ENCODE peak calls at places on chromosomes 5 and 9, in seven cellular contexts. H is transverse colon, Y is suprapubic skin, P is GM12892, W is upper lobe of left lung, T is HepG2, A is prostate gland. R is an unnamed sample.

GRCh38 chr5:69238760-69239251 is 4.1 kb downstream of the CDK7 start:
- DNase-seq in Y (no peak), W (no peak), A (no peak), T (no peak), P (no peak), H (no peak), R (no peak)

GRCh38 chr9:136605966-136606365 is 56.8 kb upstream of the EGFL7 start:
- DNase-seq in T (no peak), P (no peak), Y (no peak), W (peak), H (no peak), A (no peak), R (peak)

GRCh38 chr5:86977185-86977584 is 290.5 kb upstream of the RASA1 start:
- DNase-seq in P (no peak), T (no peak), H (no peak), Y (no peak), A (no peak), W (no peak), R (no peak)

GRCh38 chr9:114804504-114804903 is 1.3 kb downstream of the TNFSF15 start:
- DNase-seq in P (no peak), A (peak), H (peak), T (peak), Y (no peak), W (no peak), R (peak)

GRCh38 chr9:133621868-133622267 is 12.7 kb upstream of the FAM163B start:
- DNase-seq in Y (no peak), A (no peak), T (no peak), W (no peak), H (no peak), P (no peak), R (no peak)

GRCh38 chr9:127313042-127313560 is 48.5 kb downstream of the GARNL3 start:
- DNase-seq in T (no peak), H (no peak), P (no peak), Y (no peak), W (no peak), A (no peak), R (no peak)

GRCh38 chr9:75964431-75964830 is 74.0 kb downstream of the PCSK5 start:
- DNase-seq in W (no peak), A (no peak), P (no peak), Y (no peak), H (no peak), T (peak), R (no peak)

GRCh38 chr9:125807065-125807464 is 59.9 kb downstream of the PBX3 start:
- DNase-seq in Y (no peak), T (no peak), A (no peak), W (no peak), P (no peak), H (no peak), R (no peak)

GRCh38 chr5:149839761-149840160 is 104.8 kb downstream of the PDE6A start:
- DNase-seq in W (no peak), H (no peak), P (no peak), A (no peak), T (no peak), Y (no peak), R (no peak)

GRCh38 chr5:151066920-151067319 is 13.9 kb downstream of the TNIP1 start:
- DNase-seq in A (no peak), Y (no peak), P (no peak), H (no peak), T (no peak), W (no peak), R (no peak)

GRCh38 chr5:151068189-151068570 is 12.7 kb downstream of the TNIP1 start:
- DNase-seq in P (no peak), T (no peak), A (no peak), W (no peak), H (no peak), Y (no peak), R (no peak)

GRCh38 chr5:151070449-151070848 is 10.4 kb downstream of the TNIP1 start:
- DNase-seq in W (no peak), Y (no peak), H (no peak), A (no peak), P (no peak), T (no peak), R (no peak)

GRCh38 chr5:151067632-151068031 is 13.2 kb downstream of the TNIP1 start:
- DNase-seq in H (no peak), W (no peak), T (no peak), P (no peak), A (no peak), Y (no peak), R (no peak)

DNA sequence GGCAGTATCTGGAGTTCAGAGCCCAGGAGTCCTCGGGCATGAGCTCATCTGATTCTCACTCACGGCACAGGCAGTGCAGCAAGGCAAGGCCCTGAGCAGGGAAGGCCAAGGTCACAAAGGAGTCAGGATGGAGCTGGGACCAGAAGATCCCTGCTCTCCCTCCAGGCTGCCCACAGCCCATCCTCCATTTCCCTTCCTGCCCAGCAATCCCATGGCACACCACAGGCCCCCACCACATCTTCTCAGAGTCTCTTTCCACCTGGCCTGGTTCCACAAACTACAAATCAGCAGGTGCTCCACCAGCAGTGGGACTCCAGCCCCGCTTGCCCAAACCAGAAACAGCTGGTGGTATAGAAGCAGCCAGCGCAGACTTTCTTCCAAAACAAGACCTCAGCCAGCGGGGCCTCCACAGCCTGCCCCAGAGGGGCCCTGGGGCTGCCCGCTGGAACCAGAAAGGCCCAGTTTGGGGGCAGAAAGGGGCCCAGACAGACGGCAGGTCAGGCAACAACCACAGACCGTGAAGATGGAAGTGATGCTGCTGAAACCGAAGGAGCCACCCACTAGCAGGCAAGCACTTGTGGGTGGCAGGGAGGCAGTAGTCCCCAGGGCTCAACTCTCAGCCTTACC is 12.2 kb downstream of the TNIP1 start:
- DNase-seq in A (no peak), P (no peak), Y (no peak), T (no peak), H (peak), W (peak), R (no peak)
- TF ChIP-seq POLR2AphosphoS5 in A (no peak), P (peak), Y (no peak), T (no peak), H (no peak), W (no peak), R (no peak)

DNA sequence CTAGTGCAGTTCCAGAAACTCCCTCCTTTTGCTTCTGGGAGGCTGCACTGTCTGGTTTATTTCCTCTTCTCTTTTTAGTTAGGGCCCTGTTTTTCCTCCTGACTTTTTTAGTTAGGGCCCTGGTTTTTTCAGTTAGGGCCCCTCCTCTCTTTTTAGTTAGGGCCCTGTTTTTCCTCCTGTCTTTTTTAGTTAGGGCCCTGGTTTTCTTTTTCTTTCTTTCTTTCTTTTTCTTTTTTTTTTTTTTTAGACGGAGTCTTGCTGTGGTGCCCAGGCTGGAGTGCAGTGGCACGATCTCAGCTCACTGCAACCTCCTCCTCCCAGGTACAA is 15.1 kb downstream of the GSN start:
- DNase-seq in Y (no peak), W (no peak), H (no peak), A (no peak), P (no peak), T (no peak), R (no peak)
- TF ChIP-seq POLR2AphosphoS5 in Y (no peak), W (no peak), H (no peak), A (no peak), P (no peak), T (no peak), R (no peak)

GRCh38 chr5:123037104-123037418 is 536 bp upstream of the PPIC start:
- DNase-seq in H (no peak), W (no peak), T (no peak), Y (no peak), A (no peak), P (no peak), R (no peak)

GRCh38 chr5:123035950-123036390 is 555 bp downstream of the PPIC start:
- DNase-seq in P (peak), T (peak), A (peak), H (peak), Y (peak), W (peak), R (peak)

GRCh38 chr5:123036391-123037103 is at the start of gene PPIC:
- DNase-seq in A (peak), H (peak), Y (peak), W (peak), P (peak), T (peak), R (peak)

GRCh38 chr5:123033157-123033671 is 3.3 kb downstream of the PPIC start:
- DNase-seq in Y (no peak), P (no peak), W (no peak), A (no peak), T (peak), H (no peak), R (no peak)

DNA sequence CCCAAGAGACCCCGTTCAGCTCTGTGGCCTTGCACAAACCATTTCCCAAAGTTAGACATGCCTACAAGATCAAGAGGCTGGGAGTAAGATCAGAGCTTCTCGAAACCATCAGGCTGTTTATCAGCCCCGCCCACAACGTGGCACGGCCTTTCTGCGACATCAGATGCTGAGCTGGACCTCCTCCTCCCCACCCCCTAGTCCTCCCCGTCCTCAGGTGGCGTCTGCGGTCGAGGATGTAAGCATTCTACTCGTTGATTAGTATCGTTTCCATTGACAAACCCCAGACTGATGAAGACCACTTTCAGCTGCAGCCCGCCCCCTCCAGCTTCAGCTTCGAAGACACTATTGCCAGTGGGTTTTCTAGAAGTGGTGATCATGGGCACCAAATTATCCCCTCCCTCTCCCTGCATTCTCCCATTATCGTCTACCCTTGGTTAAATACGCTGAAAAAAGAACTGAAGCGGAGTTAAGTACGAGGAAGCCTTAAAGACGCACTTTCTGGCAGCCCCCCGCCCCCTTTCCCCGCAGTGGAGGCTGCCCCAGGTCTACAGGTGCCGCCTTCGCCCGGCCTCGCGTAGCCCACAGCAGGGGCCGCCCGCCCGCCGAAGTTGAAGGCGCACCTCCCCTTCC is 1.1 kb downstream of the PPIC start:
- DNase-seq in Y (peak), H (peak), A (peak), P (no peak), W (no peak), T (peak), R (peak)
- TF ChIP-seq POLR2AphosphoS5 in Y (no peak), H (no peak), A (no peak), P (no peak), W (no peak), T (no peak), R (no peak)

DNA sequence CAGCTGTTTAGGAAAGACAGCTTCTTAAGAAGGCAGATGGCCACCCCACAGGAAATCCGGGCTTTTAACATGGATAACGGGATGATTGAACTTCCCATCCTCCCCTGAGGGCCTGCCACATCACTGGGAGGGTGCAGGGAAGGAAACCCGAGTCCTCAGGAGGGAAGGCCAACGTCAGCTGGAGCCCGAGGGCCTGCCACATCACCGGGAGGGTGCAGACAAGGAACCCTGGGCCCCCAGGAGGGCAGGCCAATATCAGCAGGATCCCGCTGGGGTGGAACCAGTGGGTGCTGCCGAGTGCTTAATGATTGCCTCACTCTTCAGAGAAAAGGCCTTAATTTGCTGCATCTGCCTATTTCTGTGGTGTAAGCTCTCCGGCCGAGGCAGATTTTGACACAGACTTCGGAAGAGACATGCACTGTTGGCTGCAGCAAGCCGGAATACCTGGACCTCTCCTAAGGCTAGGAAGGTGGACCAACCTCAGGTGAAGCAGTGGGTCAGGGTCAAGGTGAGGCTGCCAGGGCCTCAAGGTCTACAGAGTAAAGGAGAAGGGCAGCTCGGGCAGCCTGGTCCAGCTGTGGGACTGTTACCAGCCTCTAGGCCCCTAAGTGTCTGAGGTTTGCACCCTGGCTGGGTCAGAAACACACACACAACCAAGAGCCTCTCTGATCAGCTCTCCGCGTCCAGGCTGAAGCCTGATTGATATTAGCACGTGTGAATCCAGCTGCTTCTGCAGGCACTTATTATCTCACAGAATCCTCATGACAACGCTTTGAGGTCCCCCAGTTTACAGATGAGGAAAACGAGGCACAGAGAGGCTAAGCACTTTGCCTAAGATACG is 14.8 kb upstream of the COL5A1 start:
- DNase-seq in A (no peak), H (no peak), W (peak), T (no peak), P (no peak), Y (peak), R (no peak)
- TF ChIP-seq POLR2AphosphoS5 in A (no peak), H (no peak), W (no peak), T (no peak), P (no peak), Y (no peak), R (no peak)

GRCh38 chr5:162603399-162603798 is 535.8 kb downstream of the GABRG2 start:
- DNase-seq in A (no peak), W (no peak), H (no peak), T (no peak), Y (no peak), P (no peak), R (no peak)
- TF ChIP-seq POLR2AphosphoS5 in A (no peak), W (no peak), H (no peak), T (no peak), Y (no peak), P (no peak), R (no peak)

DNA sequence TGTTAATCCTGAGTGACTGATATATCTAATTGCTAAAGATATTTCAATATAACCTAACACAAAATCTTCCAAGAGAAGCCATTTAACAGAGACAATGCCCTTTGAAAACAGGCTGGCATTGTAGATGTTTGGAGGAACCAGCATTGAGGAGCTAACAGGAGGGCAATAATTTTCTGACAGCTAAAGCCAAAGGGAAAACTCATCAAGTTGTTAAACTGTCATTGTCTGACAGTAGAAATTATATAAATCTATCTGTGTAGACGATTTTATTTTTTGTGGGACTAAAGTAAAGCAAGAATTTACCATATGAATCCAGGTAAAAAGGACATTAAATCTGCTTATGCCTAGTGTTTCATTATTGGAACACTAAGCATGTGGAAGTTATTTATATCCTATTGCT is 500.2 kb upstream of the NMUR2 start:
- DNase-seq in W (no peak), A (no peak), T (no peak), P (no peak), Y (no peak), H (no peak), R (no peak)
- TF ChIP-seq POLR2AphosphoS5 in W (no peak), A (no peak), T (no peak), P (no peak), Y (no peak), H (no peak), R (no peak)

DNA sequence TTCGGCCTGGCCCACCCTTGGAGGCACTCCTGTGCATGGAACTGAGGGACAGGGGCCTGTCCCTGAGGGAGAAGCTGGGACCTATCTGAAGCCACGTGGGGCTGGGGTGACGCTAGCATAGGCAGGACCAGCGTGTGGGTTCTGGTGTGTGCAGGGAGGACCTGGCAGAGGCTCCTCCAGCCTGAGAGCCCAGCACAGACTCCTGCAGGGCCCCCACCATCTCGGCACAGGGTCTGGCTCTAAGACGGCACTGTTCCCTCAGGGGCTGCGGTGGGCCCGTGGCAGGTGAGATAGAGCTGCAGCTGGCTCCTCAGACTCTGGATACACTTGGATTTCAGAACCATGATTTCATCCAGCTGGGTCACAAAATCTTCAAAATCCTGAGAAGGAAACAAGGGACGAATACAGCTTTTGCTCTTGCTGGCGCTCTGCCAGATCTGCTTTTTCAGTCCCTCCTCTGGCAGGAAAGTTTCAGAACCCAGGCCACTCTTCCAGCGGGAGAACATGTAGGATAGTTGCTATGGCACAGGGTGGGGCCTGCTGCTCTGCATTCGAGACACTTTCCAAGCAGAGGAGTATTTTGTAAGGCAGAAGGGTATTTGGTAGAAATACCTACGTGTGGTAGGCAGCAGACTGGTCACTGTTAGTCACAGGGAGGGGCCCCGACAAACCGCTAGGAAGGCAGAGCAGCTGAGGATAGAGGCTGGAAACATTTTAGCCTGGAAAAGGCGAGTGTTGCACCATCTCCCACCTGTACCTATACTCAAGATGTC is 74.7 kb downstream of the KIF24 start:
- DNase-seq in W (peak), P (no peak), A (no peak), Y (no peak), H (no peak), T (no peak), R (no peak)
- TF ChIP-seq POLR2AphosphoS5 in W (no peak), P (no peak), A (no peak), Y (no peak), H (no peak), T (no peak), R (no peak)

GRCh38 chr5:10259916-10260315 is 9.8 kb downstream of the CCT5 start:
- DNase-seq in W (no peak), H (no peak), A (no peak), Y (no peak), P (no peak), T (no peak), R (no peak)
- TF ChIP-seq POLR2AphosphoS5 in W (no peak), H (no peak), A (no peak), Y (no peak), P (peak), T (no peak), R (no peak)

GRCh38 chr5:36919650-36920049 is 43.1 kb downstream of the NIPBL start:
- DNase-seq in P (no peak), A (no peak), H (no peak), Y (no peak), T (no peak), W (no peak), R (no peak)
- TF ChIP-seq POLR2AphosphoS5 in P (no peak), A (no peak), H (no peak), Y (no peak), T (no peak), W (no peak), R (no peak)

GRCh38 chr5:118310412-118310811 is 677.9 kb downstream of the DTWD2 start:
- DNase-seq in T (no peak), A (no peak), P (no peak), H (no peak), Y (no peak), W (no peak), R (no peak)
- TF ChIP-seq POLR2AphosphoS5 in T (no peak), A (no peak), P (no peak), H (no peak), Y (no peak), W (no peak), R (no peak)